ENCODE peak calls at places on chromosomes 11 and 22, in six cellular contexts. One of them, this sample, is unnamed.

GRCh38 chr11:69799582-69799981 is 19.6 kb downstream of the FGF3 start:
- DNase-seq in activated CD4-positive, alpha-beta T cell treated with anti-CD3 and anti-CD28 coated beads for 24 hours: no peak
- DNase-seq in fibroblast of mammary gland: peak
- DNase-seq in GM23338: peak
- DNase-seq in heart left ventricle: no peak
- DNase-seq in stimulated activated CD4-positive, alpha-beta T cell treated with anti-CD3 and anti-CD28 coated beads, Interleukin-12 subunit alpha, Interleukin-12 subunit beta, amount 100 ng/mL, for 4 hours: no peak
- DNase-seq in this sample: peak

GRCh38 chr11:117827521-117828511 is 3.3 kb upstream of the FXYD2 start:
- DNase-seq in stimulated activated CD4-positive, alpha-beta T cell treated with anti-CD3 and anti-CD28 coated beads, Interleukin-12 subunit alpha, Interleukin-12 subunit beta, amount 100 ng/mL, for 4 hours: no peak
- DNase-seq in fibroblast of mammary gland: no peak
- DNase-seq in heart left ventricle: peak
- DNase-seq in activated CD4-positive, alpha-beta T cell treated with anti-CD3 and anti-CD28 coated beads for 24 hours: no peak
- DNase-seq in GM23338: no peak
- DNase-seq in this sample: no peak

GRCh38 chr11:104573431-104573830 is 324.8 kb downstream of the CASP12 start:
- DNase-seq in stimulated activated CD4-positive, alpha-beta T cell treated with anti-CD3 and anti-CD28 coated beads, Interleukin-12 subunit alpha, Interleukin-12 subunit beta, amount 100 ng/mL, for 4 hours: no peak
- DNase-seq in activated CD4-positive, alpha-beta T cell treated with anti-CD3 and anti-CD28 coated beads for 24 hours: no peak
- DNase-seq in GM23338: no peak
- DNase-seq in heart left ventricle: no peak
- DNase-seq in fibroblast of mammary gland: peak
- DNase-seq in this sample: no peak

GRCh38 chr11:118443590-118444218 is 7.4 kb downstream of the KMT2A start:
- DNase-seq in activated CD4-positive, alpha-beta T cell treated with anti-CD3 and anti-CD28 coated beads for 24 hours: no peak
- DNase-seq in heart left ventricle: no peak
- DNase-seq in GM23338: no peak
- DNase-seq in stimulated activated CD4-positive, alpha-beta T cell treated with anti-CD3 and anti-CD28 coated beads, Interleukin-12 subunit alpha, Interleukin-12 subunit beta, amount 100 ng/mL, for 4 hours: no peak
- DNase-seq in fibroblast of mammary gland: no peak
- DNase-seq in this sample: no peak

GRCh38 chr11:113104390-113105251 is 143.4 kb downstream of the NCAM1 start:
- DNase-seq in heart left ventricle: no peak
- DNase-seq in fibroblast of mammary gland: no peak
- DNase-seq in stimulated activated CD4-positive, alpha-beta T cell treated with anti-CD3 and anti-CD28 coated beads, Interleukin-12 subunit alpha, Interleukin-12 subunit beta, amount 100 ng/mL, for 4 hours: no peak
- DNase-seq in activated CD4-positive, alpha-beta T cell treated with anti-CD3 and anti-CD28 coated beads for 24 hours: no peak
- DNase-seq in GM23338: no peak
- DNase-seq in this sample: no peak

GRCh38 chr11:67538306-67538705 is 15.1 kb upstream of the CABP2 start:
- DNase-seq in GM23338: no peak
- DNase-seq in activated CD4-positive, alpha-beta T cell treated with anti-CD3 and anti-CD28 coated beads for 24 hours: no peak
- DNase-seq in heart left ventricle: no peak
- DNase-seq in fibroblast of mammary gland: peak
- DNase-seq in stimulated activated CD4-positive, alpha-beta T cell treated with anti-CD3 and anti-CD28 coated beads, Interleukin-12 subunit alpha, Interleukin-12 subunit beta, amount 100 ng/mL, for 4 hours: no peak
- DNase-seq in this sample: no peak

GRCh38 chr22:48897959-48898358 is 929.7 kb downstream of the BRD1 start:
- DNase-seq in fibroblast of mammary gland: no peak
- DNase-seq in heart left ventricle: no peak
- DNase-seq in GM23338: no peak
- DNase-seq in activated CD4-positive, alpha-beta T cell treated with anti-CD3 and anti-CD28 coated beads for 24 hours: no peak
- DNase-seq in stimulated activated CD4-positive, alpha-beta T cell treated with anti-CD3 and anti-CD28 coated beads, Interleukin-12 subunit alpha, Interleukin-12 subunit beta, amount 100 ng/mL, for 4 hours: no peak
- DNase-seq in this sample: no peak

GRCh38 chr22:31332886-31333285 is 13.3 kb downstream of the PATZ1 start:
- DNase-seq in heart left ventricle: no peak
- DNase-seq in activated CD4-positive, alpha-beta T cell treated with anti-CD3 and anti-CD28 coated beads for 24 hours: no peak
- DNase-seq in stimulated activated CD4-positive, alpha-beta T cell treated with anti-CD3 and anti-CD28 coated beads, Interleukin-12 subunit alpha, Interleukin-12 subunit beta, amount 100 ng/mL, for 4 hours: no peak
- DNase-seq in GM23338: no peak
- DNase-seq in fibroblast of mammary gland: peak
- DNase-seq in this sample: no peak

This sample was measured in MG63.